ENCODE peak calls at places on chromosomes 16 and 17, in six cellular contexts. B, I, A, Y, S and D are unnamed samples.

GRCh38 chr16:12459401-12459791 is 344.3 kb downstream of the CPPED1 start:
- DNase-seq in B (no peak), I (no peak), A (peak; percentile 28), Y (no peak), S (peak; percentile 83), D (no peak)

GRCh38 chr17:62658136-62658535 is 30.7 kb downstream of the MRC2 start:
- DNase-seq in B (no peak), I (no peak), A (no peak), Y (no peak), S (no peak), D (no peak)

GRCh38 chr16:65069090-65069489 is 52.8 kb downstream of the CDH11 start:
- DNase-seq in B (no peak), I (no peak), A (no peak), Y (peak; percentile 35), S (no peak), D (no peak)

GRCh38 chr17:7633093-7633492 is 3.2 kb downstream of the SHBG start:
- DNase-seq in B (no peak), I (no peak), A (no peak), Y (no peak), S (no peak), D (no peak)

GRCh38 chr17:54983260-54983659 is 14.7 kb downstream of the STXBP4 start:
- DNase-seq in B (no peak), I (no peak), A (no peak), Y (no peak), S (no peak), D (no peak)

GRCh38 chr17:35314415-35315216 is 58.8 kb downstream of the SLFN11 start:
- DNase-seq in B (no peak), I (peak; percentile 2), A (no peak), Y (no peak), S (no peak), D (no peak)

GRCh38 chr17:79399610-79400144 is 211.2 kb downstream of the RBFOX3 start:
- DNase-seq in B (no peak), I (peak; percentile 67), A (no peak), Y (no peak), S (no peak), D (no peak)

GRCh38 chr17:7932949-7933348 is 943 bp downstream of the CNTROB start:
- DNase-seq in B (no peak), I (no peak), A (peak; percentile 45), Y (no peak), S (no peak), D (no peak)

GRCh38 chr17:78242024-78242742 is 10.8 kb downstream of the TMEM235 start:
- DNase-seq in B (no peak), I (no peak), A (no peak), Y (no peak), S (no peak), D (no peak)

GRCh38 chr17:7439462-7440112 is at the start of gene FGF11:
- DNase-seq in B (no peak), I (peak; percentile 60), A (no peak), Y (no peak), S (no peak), D (no peak)

GRCh38 chr16:46573008-46573833 is 48.0 kb downstream of the SHCBP1 start:
- DNase-seq in B (no peak), I (no peak), A (no peak), Y (peak; percentile 12), S (no peak), D (no peak)

GRCh38 chr17:80790981-80791742 is 200.5 kb upstream of the CHMP6 start:
- DNase-seq in B (no peak), I (no peak), A (no peak), Y (no peak), S (peak; percentile 41), D (peak; percentile 6)

GRCh38 chr16:2980227-2981176 is at the start of gene PKMYT1:
- DNase-seq in B (peak; percentile 56), I (peak; percentile 100), A (peak; percentile 94), Y (no peak), S (peak; percentile 98), D (peak; percentile 83)

GRCh38 chr17:75447951-75448856 is 8.2 kb upstream of the TMEM94 start:
- DNase-seq in B (no peak), I (no peak), A (no peak), Y (no peak), S (no peak), D (no peak)

GRCh38 chr17:18037482-18037881 is 1.5 kb downstream of the ATPAF2 start:
- DNase-seq in B (no peak), I (no peak), A (no peak), Y (no peak), S (no peak), D (no peak)

GRCh38 chr16:13956635-13957196 is 36.8 kb downstream of the ERCC4 start:
- DNase-seq in B (no peak), I (no peak), A (no peak), Y (no peak), S (no peak), D (no peak)
- H3K4me3 ChIP-seq in B (peak overlapping the region; percentile 4), I (peak overlapping the region; percentile 31), A (peak overlapping the region; percentile 37), Y (peak overlapping the region; percentile 77), S (peak overlapping the region; percentile 17), D (peak overlapping the region; percentile 56)

GRCh38 chr17:41962111-41962510 is 4.5 kb upstream of the CNP start:
- DNase-seq in B (no peak), I (no peak), A (no peak), Y (no peak), S (no peak), D (no peak)
- H3K27ac ChIP-seq in B (no peak overlapping the region), I (no peak overlapping the region), A (no peak overlapping the region), Y (no peak overlapping the region), S (no peak overlapping the region), D (no peak overlapping the region)

DNA sequence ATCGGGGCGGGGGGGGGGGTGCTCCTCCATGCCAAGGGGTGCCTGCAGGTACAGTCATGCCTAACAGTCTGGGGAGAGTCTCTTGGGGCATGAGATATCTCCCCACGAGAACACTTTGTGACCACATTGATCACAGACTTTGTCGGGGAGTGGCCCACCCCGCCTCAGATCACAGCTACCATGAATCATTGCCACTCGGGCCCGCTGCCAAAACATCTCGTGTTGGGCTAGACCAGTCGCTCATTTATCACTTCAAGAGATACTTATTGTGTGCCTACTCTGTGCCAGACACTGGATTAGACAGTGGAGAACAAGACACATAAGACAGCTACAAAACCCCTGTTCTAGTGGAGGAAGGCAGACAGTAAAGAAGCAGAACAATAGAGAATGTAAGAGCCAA is 72.6 kb downstream of the CLEC16A start:
- DNase-seq in B (peak; percentile 32), I (no peak), A (peak; percentile 78), Y (no peak), S (no peak), D (no peak)
- TF ChIP-seq POLR2AphosphoS5 in B (peak; percentile 33), I (peak; percentile 25), A (peak; percentile 11), Y (no peak), S (no peak), D (no peak)

DNA sequence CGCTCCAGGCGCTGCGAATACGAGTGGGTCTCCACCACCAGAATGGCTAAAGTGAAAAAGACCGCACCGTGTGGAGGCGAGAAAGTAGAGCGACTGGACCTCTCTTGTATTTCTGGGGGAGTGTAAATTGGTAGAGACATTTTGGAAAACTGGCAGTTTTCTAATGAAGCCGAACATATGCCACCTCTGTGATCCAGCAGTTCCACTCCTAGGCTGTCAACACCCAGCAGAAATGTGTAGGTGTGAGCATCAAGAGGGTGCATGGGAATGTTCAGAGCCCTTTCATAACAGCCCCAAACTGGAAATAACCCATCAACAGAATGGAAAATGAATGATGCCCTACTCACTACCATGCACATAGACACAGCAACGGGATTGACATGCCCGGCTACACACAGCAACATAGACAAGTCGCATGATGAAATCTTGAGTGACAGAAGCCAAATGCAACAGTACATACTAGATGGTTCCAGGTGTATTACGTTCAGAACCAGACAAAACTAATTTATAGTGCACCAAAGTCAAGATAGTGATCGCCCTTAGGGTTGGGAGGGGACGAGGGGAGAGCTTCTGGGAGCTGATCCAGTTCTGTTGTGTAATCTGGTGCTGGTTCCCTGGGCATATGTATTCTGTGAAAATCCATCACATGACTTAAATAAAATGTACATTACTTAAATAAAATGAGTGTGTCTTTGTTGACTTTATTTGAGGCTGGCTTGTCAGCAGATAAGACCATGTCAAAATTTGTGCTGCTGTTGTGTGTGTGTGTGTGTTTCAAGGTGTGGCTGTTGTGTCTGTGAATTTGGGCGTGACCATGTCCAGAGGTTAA is 877 bp upstream of the BCL7C start:
- DNase-seq in B (no peak), I (no peak), A (no peak), Y (no peak), S (no peak), D (no peak)
- H3K4me3 ChIP-seq in B (peak overlapping the region; percentile 27), I (peak overlapping the region; percentile 75), A (peak overlapping the region; percentile 72), Y (peak overlapping the region; percentile 30), S (peak overlapping the region; percentile 76), D (peak overlapping the region; percentile 79)

GRCh38 chr16:1034230-1035065 is 38.1 kb upstream of the SSTR5 start:
- DNase-seq in B (no peak), I (no peak), A (no peak), Y (no peak), S (no peak), D (no peak)
- H3K27ac ChIP-seq in B (no peak overlapping the region), I (no peak overlapping the region), A (no peak overlapping the region), Y (no peak overlapping the region), S (no peak overlapping the region), D (no peak overlapping the region)

GRCh38 chr17:21275579-21276339 is 8.8 kb upstream of the MAP2K3 start:
- DNase-seq in B (no peak), I (peak; percentile 97), A (peak; percentile 95), Y (no peak), S (peak; percentile 100), D (peak; percentile 81)

GRCh38 chr17:21275047-21275578 is 9.4 kb upstream of the MAP2K3 start:
- DNase-seq in B (no peak), I (peak; percentile 62), A (no peak), Y (no peak), S (no peak), D (no peak)

GRCh38 chr17:21272250-21272649 is 12.3 kb upstream of the MAP2K3 start:
- DNase-seq in B (no peak), I (no peak), A (no peak), Y (no peak), S (no peak), D (no peak)

GRCh38 chr17:21271767-21272166 is 12.7 kb upstream of the MAP2K3 start:
- DNase-seq in B (no peak), I (no peak), A (no peak), Y (no peak), S (no peak), D (no peak)

GRCh38 chr17:21272881-21273839 is 11.4 kb upstream of the MAP2K3 start:
- DNase-seq in B (no peak), I (no peak), A (peak; percentile 49), Y (no peak), S (no peak), D (no peak)
- TF ChIP-seq POLR2AphosphoS5 in B (no peak), I (no peak), A (no peak), Y (no peak), S (no peak), D (no peak)

GRCh38 chr16:63813862-63814261 is 1308.0 kb downstream of the CDH11 start:
- DNase-seq in B (no peak), I (no peak), A (no peak), Y (peak; percentile 48), S (no peak), D (no peak)

GRCh38 chr16:63816304-63816703 is 1305.6 kb downstream of the CDH11 start:
- DNase-seq in B (no peak), I (no peak), A (no peak), Y (no peak), S (no peak), D (no peak)
- H3K4me3 ChIP-seq in B (no peak overlapping the region), I (no peak overlapping the region), A (no peak overlapping the region), Y (no peak overlapping the region), S (no peak overlapping the region), D (no peak overlapping the region)